ENCODE peak calls at places on chromosomes 11 and 22, in eight cellular contexts. S is HCT116, Y is neural progenitor cell, C is mesenchymal stem cell, X is fibroblast of lung, R is IMR-90, H is neuronal stem cell, T is Karpas-422. E is an unnamed sample.

GRCh38 chr11:69285766-69286165 is 8.2 kb upstream of the MYEOV start:
- DNase-seq in H (no peak), R (no peak), C (no peak), T (no peak), X (no peak), Y (no peak), S (no peak), E (no peak)

GRCh38 chr11:133078012-133078411 is 454.3 kb downstream of the OPCML start:
- DNase-seq in T (no peak), R (no peak), Y (no peak), H (no peak), C (no peak), S (no peak), X (no peak), E (no peak)

GRCh38 chr11:78310500-78310909 is 107.1 kb downstream of the GAB2 start:
- DNase-seq in X (peak), Y (no peak), S (no peak), C (no peak), T (no peak), R (peak), H (no peak), E (peak)

GRCh38 chr22:50498322-50498861 is 9.1 kb downstream of the LMF2 start:
- DNase-seq in T (peak), S (peak), C (peak), R (peak), X (peak), Y (peak), H (peak), E (peak)

GRCh38 chr11:43972366-43972765 is 29.9 kb downstream of the C11orf96 start:
- DNase-seq in S (no peak), R (no peak), T (no peak), X (no peak), C (no peak), Y (no peak), H (no peak), E (no peak)

GRCh38 chr11:130765369-130765768 is 150.9 kb downstream of the SNX19 start:
- DNase-seq in S (no peak), Y (no peak), R (no peak), C (no peak), H (no peak), X (no peak), T (no peak), E (no peak)

GRCh38 chr11:37817727-37818270 is 1219.8 kb upstream of the RAG2 start:
- DNase-seq in C (peak), R (no peak), Y (no peak), X (no peak), T (no peak), S (no peak), H (no peak), E (no peak)

GRCh38 chr11:117668291-117668690 is 128.7 kb downstream of the DSCAML1 start:
- DNase-seq in H (no peak), Y (no peak), X (no peak), T (no peak), R (no peak), S (no peak), C (no peak), E (no peak)

GRCh38 chr22:19605508-19606331 is 81.5 kb upstream of the CLDN5 start:
- DNase-seq in S (no peak), Y (no peak), T (no peak), R (no peak), C (no peak), X (no peak), H (no peak), E (no peak)

GRCh38 chr11:119641991-119642745 is 86.8 kb downstream of the NECTIN1 start:
- DNase-seq in R (peak), S (peak), Y (peak), T (peak), H (no peak), X (peak), C (peak), E (no peak)

GRCh38 chr11:21225860-21226259 is 556.5 kb downstream of the NELL1 start:
- DNase-seq in H (no peak), C (no peak), R (no peak), X (no peak), S (no peak), Y (no peak), T (no peak), E (no peak)

GRCh38 chr11:7154881-7155344 is 66.1 kb downstream of the RBMXL2 start:
- DNase-seq in T (no peak), R (no peak), H (no peak), X (no peak), S (no peak), C (peak), Y (no peak), E (no peak)

GRCh38 chr11:57276857-57277505 is 39.9 kb upstream of the APLNR start:
- DNase-seq in R (peak), H (no peak), C (no peak), T (no peak), Y (no peak), X (peak), S (no peak), E (no peak)

GRCh38 chr11:107666911-107667568 is 44.8 kb downstream of the SLN start:
- DNase-seq in C (no peak), X (no peak), Y (peak), S (no peak), H (no peak), T (no peak), R (no peak), E (no peak)

GRCh38 chr11:2269601-2270321 is 627 bp downstream of the ASCL2 start:
- DNase-seq in R (peak), H (no peak), X (peak), Y (peak), C (peak), S (no peak), T (no peak), E (peak)

GRCh38 chr11:111602865-111603632 is 800 bp downstream of the SIK2 start:
- DNase-seq in R (peak), X (peak), S (no peak), H (peak), C (peak), Y (peak), T (peak), E (peak)

GRCh38 chr22:49956418-49956770 is 4.2 kb upstream of the PIM3 start:
- DNase-seq in Y (no peak), H (no peak), T (no peak), X (no peak), R (no peak), S (no peak), C (no peak), E (no peak)

GRCh38 chr22:25759825-25760231 is 17.8 kb downstream of the MYO18B start:
- DNase-seq in C (peak), R (peak), X (peak), H (no peak), Y (no peak), S (no peak), T (no peak), E (peak)

GRCh38 chr11:23789200-23789853 is 707.5 kb upstream of the LUZP2 start:
- DNase-seq in R (no peak), X (no peak), C (no peak), T (no peak), H (no peak), Y (no peak), S (no peak), E (no peak)

GRCh38 chr11:2098691-2099522 is 40.3 kb downstream of the IGF2 start:
- DNase-seq in C (no peak), X (no peak), Y (no peak), T (no peak), H (no peak), R (no peak), S (no peak), E (no peak)

GRCh38 chr11:96338910-96339703 is 3.9 kb downstream of the MAML2 start:
- DNase-seq in Y (no peak), S (no peak), H (no peak), X (peak), T (peak), C (peak), R (peak), E (peak)

GRCh38 chr11:8934735-8935478 is 2.2 kb upstream of the C11orf16 start:
- DNase-seq in X (peak), Y (no peak), S (peak), C (peak), R (peak), T (no peak), H (no peak), E (peak)

GRCh38 chr22:49111085-49111484 is 716.6 kb downstream of the BRD1 start:
- DNase-seq in Y (peak), H (no peak), S (no peak), X (no peak), C (no peak), R (no peak), T (no peak), E (no peak)

GRCh38 chr11:43393765-43394355 is 35.1 kb downstream of the TTC17 start:
- DNase-seq in H (no peak), X (peak), Y (no peak), C (no peak), S (no peak), T (no peak), R (peak), E (peak)

GRCh38 chr11:9755561-9755960 is 91.7 kb downstream of the SWAP70 start:
- DNase-seq in X (peak), S (no peak), H (no peak), R (peak), C (peak), T (no peak), Y (no peak), E (peak)

GRCh38 chr11:62680825-62681240 is 2.0 kb upstream of the UBXN1 start:
- DNase-seq in R (peak), X (peak), C (peak), H (no peak), S (peak), Y (peak), T (peak), E (peak)

GRCh38 chr22:32073823-32074380 is 30.8 kb downstream of the SLC5A1 start:
- DNase-seq in R (no peak), T (no peak), S (no peak), X (no peak), C (no peak), H (no peak), Y (no peak), E (no peak)

GRCh38 chr11:58866788-58867187 is 22.3 kb upstream of the GLYATL2 start:
- DNase-seq in R (peak), Y (no peak), H (no peak), C (no peak), S (no peak), T (no peak), X (no peak), E (no peak)

GRCh38 chr22:31635638-31636306 is 26.2 kb downstream of the PISD start:
- DNase-seq in H (no peak), X (no peak), S (no peak), T (no peak), Y (no peak), C (no peak), R (no peak), E (no peak)

GRCh38 chr22:24427500-24428164 is at the start of gene ADORA2A:
- DNase-seq in R (no peak), X (no peak), Y (no peak), T (peak), C (no peak), S (no peak), H (no peak), E (no peak)

DNA sequence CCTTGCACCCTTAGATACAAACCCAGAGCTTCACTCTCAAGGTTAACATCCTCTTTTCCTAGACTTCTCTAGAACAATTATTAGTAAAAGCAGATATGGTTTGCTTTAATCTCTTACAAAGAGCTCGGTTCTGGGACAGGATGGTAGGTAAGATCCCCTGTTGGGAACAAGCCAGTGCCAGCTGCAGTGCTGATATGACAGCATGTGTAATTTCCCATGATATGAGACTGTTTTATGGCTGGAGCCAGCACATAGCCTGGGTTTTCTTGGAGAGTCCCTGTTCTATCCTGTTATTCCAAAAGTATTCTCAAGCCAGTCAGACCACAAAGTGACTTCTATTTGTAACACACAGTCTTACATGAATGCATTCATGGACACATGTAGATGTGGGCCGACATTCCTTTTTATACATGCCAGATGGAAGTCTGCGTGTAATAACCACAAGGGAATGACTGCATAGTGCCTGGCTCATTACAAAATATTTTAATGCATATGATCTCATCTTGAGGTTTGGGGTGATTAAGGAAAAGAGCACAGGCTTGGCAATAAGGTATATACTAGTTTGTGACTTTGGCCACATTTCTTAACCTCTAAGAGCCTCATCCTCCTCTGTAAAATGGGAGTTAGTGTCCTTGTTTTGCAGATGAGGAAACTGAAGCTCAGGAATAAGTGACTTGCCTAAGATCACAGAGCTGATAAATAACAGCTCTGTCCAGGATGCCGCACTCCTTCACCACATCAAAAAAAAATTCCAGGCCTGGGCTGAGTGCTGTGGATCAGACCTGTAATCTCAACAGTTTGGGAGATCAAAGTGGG is 21.8 kb downstream of the CLMP start:
- DNase-seq in X (peak), T (no peak), R (peak), H (no peak), C (peak), Y (no peak), S (no peak), E (peak)
- H3K9ac ChIP-seq in X (no peak), T (no peak), R (peak), H (no peak), C (peak), Y (no peak), S (no peak), E (peak)

GRCh38 chr11:114877976-114878375 is 199.6 kb downstream of the NXPE2 start:
- DNase-seq in R (no peak), X (no peak), C (no peak), Y (no peak), S (no peak), H (no peak), T (no peak), E (no peak)

GRCh38 chr11:114880458-114880857 is 202.1 kb downstream of the NXPE2 start:
- DNase-seq in Y (no peak), C (no peak), X (no peak), T (no peak), S (no peak), H (no peak), R (no peak), E (no peak)

GRCh38 chr11:114876231-114876630 is 197.9 kb downstream of the NXPE2 start:
- DNase-seq in H (no peak), C (no peak), X (no peak), Y (peak), S (no peak), T (no peak), R (no peak), E (no peak)
- H3K4me2 ChIP-seq in H (no peak), C (no peak), X (no peak), Y (no peak), S (no peak), T (no peak), R (no peak), E (no peak)

DNA sequence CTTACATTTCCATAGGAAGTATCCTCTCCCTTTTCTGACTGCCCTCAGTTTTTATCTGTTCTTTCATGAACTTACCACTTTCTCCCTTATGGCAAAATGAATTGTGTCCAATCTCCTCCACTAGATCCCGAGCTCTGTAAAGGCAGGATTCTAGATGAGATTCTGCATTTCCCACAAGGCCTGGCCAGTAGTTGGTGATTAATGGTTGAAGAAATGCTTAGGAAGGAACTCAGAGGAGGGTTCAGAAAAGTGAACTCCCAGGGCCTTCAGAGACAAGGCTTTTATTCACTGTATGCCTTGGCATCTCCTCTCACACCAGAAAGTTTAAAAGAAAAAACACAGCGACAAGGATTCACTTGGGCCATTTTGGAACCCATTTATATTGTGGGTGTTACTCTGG is 66.2 kb downstream of the CCDC81 start:
- DNase-seq in H (no peak), C (no peak), S (no peak), R (no peak), Y (no peak), T (no peak), X (no peak), E (peak)
- H2AFZ ChIP-seq in H (peak), C (no peak), S (no peak), R (no peak), Y (no peak), T (no peak), X (no peak), E (no peak)

DNA sequence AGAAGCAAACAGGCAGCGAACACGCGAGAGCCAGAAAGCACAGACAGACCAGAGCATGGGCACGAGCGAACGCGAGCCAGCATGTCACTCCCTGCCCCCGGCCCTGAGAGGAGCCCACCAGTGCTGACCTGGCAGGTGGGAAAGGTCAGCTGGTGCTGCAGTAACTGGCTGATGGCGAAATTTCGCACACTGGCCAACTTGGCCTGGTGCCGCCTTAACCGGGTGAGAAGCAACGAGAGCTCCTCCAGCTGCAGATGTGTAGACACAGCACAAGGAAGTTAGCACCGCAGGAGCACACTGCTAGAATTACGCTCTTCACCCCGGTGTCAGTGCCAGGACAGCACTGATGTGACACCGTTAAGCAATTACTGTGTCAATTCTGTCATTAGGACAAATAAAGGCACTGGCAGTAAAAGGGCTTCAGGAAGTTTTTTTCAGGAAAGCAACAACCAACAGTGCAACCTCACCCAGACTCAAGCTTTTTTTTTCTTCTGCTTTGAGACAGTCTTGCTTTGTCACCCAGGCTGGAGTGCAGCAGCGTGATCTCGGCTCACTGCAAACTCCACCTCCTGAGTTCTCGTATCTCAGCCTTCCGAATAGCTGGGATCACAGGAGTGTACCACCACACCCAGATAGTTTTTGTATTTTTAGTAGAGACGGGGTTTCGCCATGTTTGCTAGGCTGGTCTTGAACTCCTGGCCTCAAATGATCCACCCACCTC is 76.8 kb downstream of the C11orf58 start:
- DNase-seq in R (peak), X (peak), T (no peak), Y (no peak), S (no peak), H (no peak), C (no peak), E (no peak)
- H3K9ac ChIP-seq in R (no peak), X (no peak), T (no peak), Y (no peak), S (no peak), H (no peak), C (peak), E (no peak)

GRCh38 chr11:102473543-102473942 is 21.0 kb upstream of the TMEM123 start:
- DNase-seq in C (no peak), H (no peak), Y (no peak), R (no peak), T (no peak), S (no peak), X (no peak), E (no peak)
- H3K4me2 ChIP-seq in C (no peak), H (no peak), Y (no peak), R (no peak), T (no peak), S (no peak), X (no peak), E (no peak)

GRCh38 chr22:39208013-39208680 is 36.6 kb downstream of the PDGFB start:
- DNase-seq in H (no peak), R (no peak), C (no peak), X (no peak), S (no peak), T (no peak), Y (no peak), E (no peak)

GRCh38 chr22:39207141-39208012 is 37.4 kb downstream of the PDGFB start:
- DNase-seq in T (no peak), Y (no peak), C (no peak), S (no peak), H (no peak), X (peak), R (peak), E (peak)

GRCh38 chr22:39206491-39206890 is 38.3 kb downstream of the PDGFB start:
- DNase-seq in S (no peak), C (no peak), X (no peak), Y (no peak), T (no peak), H (no peak), R (no peak), E (no peak)

GRCh38 chr22:39204216-39204615 is 40.6 kb downstream of the PDGFB start:
- DNase-seq in X (no peak), Y (no peak), H (no peak), T (no peak), S (no peak), C (no peak), R (no peak), E (no peak)

GRCh38 chr22:39205344-39206021 is 39.3 kb downstream of the PDGFB start:
- DNase-seq in X (peak), C (peak), H (no peak), S (peak), R (peak), T (no peak), Y (no peak), E (peak)
- H2AFZ ChIP-seq in X (peak), C (no peak), H (no peak), S (no peak), R (peak), T (no peak), Y (no peak), E (no peak)

GRCh38 chr11:33724644-33725035 is 11.6 kb downstream of the CD59 start:
- DNase-seq in C (no peak), T (no peak), S (no peak), H (no peak), R (peak), X (peak), Y (no peak), E (no peak)
- H3K9ac ChIP-seq in C (peak), T (no peak), S (peak), H (peak), R (peak), X (peak), Y (no peak), E (peak)

E was measured in astrocyte.